ENCODE peak calls at places on chromosomes 11 and 22, in four cellular contexts. G, K, A and P are unnamed samples.

GRCh38 chr22:29343313-29343805 is 27.9 kb upstream of the RASL10A start:
- DNase-seq in G (peak; percentile 81), K (no peak), A (no peak), P (no peak)

GRCh38 chr11:88016392-88017020 is 158.7 kb downstream of the RAB38 start:
- DNase-seq in G (no peak), K (peak; percentile 23), A (peak; percentile 36), P (peak; percentile 28)

GRCh38 chr22:50687829-50688228 is 15.2 kb downstream of the SHANK3 start:
- DNase-seq in G (peak; percentile 49), K (no peak), A (no peak), P (peak; percentile 42)

GRCh38 chr11:77175021-77175842 is 47.2 kb downstream of the MYO7A start:
- DNase-seq in G (peak; percentile 70), K (no peak), A (no peak), P (peak; percentile 34)

GRCh38 chr11:6693342-6694228 is 10.4 kb upstream of the MRPL17 start:
- DNase-seq in G (no peak), K (peak; percentile 23), A (no peak), P (no peak)

GRCh38 chr11:111977141-111978027 is 40.2 kb downstream of the DIXDC1 start:
- DNase-seq in G (peak; percentile 86), K (no peak), A (peak; percentile 70), P (peak; percentile 76)

GRCh38 chr11:117045196-117045595 is 53.0 kb downstream of the SIK3 start:
- DNase-seq in G (no peak), K (no peak), A (no peak), P (no peak)

GRCh38 chr11:59849129-59849528 is 3.8 kb upstream of the CBLIF start:
- DNase-seq in G (no peak), K (no peak), A (no peak), P (no peak)

GRCh38 chr11:134866981-134867675 is 455.1 kb upstream of the B3GAT1 start:
- DNase-seq in G (no peak), K (no peak), A (no peak), P (no peak)

GRCh38 chr11:613369-613968 is 2.3 kb downstream of the IRF7 start:
- DNase-seq in G (peak; percentile 73), K (peak; percentile 85), A (no peak), P (no peak)

GRCh38 chr22:27435839-27436581 is 365.5 kb downstream of the MN1 start:
- DNase-seq in G (peak; percentile 83), K (no peak), A (peak; percentile 74), P (peak; percentile 68)

GRCh38 chr11:80136991-80137390 is 696.2 kb upstream of the TENM4 start:
- DNase-seq in G (no peak), K (no peak), A (no peak), P (no peak)

GRCh38 chr11:16110862-16111261 is 245.5 kb downstream of the SOX6 start:
- DNase-seq in G (no peak), K (no peak), A (no peak), P (no peak)

GRCh38 chr11:15903246-15903645 is 453.1 kb downstream of the SOX6 start:
- DNase-seq in G (no peak), K (no peak), A (no peak), P (no peak)

GRCh38 chr11:67267188-67268035 is 1.1 kb downstream of the GRK2 start:
- DNase-seq in G (peak; percentile 69), K (no peak), A (peak; percentile 46), P (peak; percentile 63)

GRCh38 chr22:38120359-38121110 is 10.1 kb upstream of the BAIAP2L2 start:
- DNase-seq in G (peak; percentile 43), K (no peak), A (no peak), P (no peak)

GRCh38 chr11:117925198-117925925 is 3.8 kb downstream of the TMPRSS13 start:
- DNase-seq in G (no peak), K (no peak), A (no peak), P (no peak)

GRCh38 chr11:74297484-74297883 is 14.0 kb downstream of the P4HA3 start:
- DNase-seq in G (no peak), K (no peak), A (no peak), P (no peak)

GRCh38 chr22:48422900-48423480 is 1404.7 kb downstream of the BRD1 start:
- DNase-seq in G (no peak), K (no peak), A (no peak), P (no peak)

GRCh38 chr11:69173925-69174591 is 18.3 kb downstream of the SMIM38 start:
- DNase-seq in G (no peak), K (no peak), A (no peak), P (no peak)

GRCh38 chr11:5626191-5626590 is 1.4 kb downstream of the TRIM34 start:
- DNase-seq in G (no peak), K (no peak), A (no peak), P (no peak)

GRCh38 chr11:2517386-2518064 is 72.7 kb downstream of the KCNQ1 start:
- DNase-seq in G (peak; percentile 40), K (no peak), A (peak; percentile 9), P (no peak)

GRCh38 chr11:88414981-88415391 is 77.5 kb upstream of the CTSC start:
- DNase-seq in G (no peak), K (no peak), A (no peak), P (no peak)

GRCh38 chr22:46763051-46763705 is 728 bp downstream of the TBC1D22A start:
- DNase-seq in G (peak; percentile 74), K (no peak), A (no peak), P (peak; percentile 82)

GRCh38 chr11:101715281-101715680 is 131.5 kb upstream of the TRPC6 start:
- DNase-seq in G (no peak), K (no peak), A (no peak), P (no peak)

GRCh38 chr11:12246169-12246568 is 131.2 kb upstream of the PARVA start:
- DNase-seq in G (no peak), K (no peak), A (no peak), P (no peak)

DNA sequence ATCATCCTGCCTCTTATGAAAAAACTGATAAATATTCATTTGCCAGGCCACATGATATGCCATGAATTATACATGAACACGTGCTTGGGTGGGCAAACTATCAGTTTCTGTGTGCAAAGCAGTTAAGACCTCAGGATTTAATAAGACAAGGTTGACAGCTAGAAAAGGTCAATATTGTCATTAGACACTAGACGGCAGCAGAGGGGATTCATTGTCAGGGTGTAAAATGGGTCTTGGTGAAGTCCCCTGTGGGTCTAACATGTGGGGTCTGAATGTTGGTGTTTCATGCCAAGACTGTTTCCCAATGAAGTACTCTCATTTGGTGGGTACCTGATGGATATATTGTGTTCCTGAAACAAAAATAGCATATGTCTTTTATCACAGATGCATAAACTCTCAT is 111.9 kb downstream of the MYO18B start:
- DNase-seq in G (no peak), K (no peak), A (no peak), P (no peak)
- TF ChIP-seq CTCF in G (no peak), K (no peak), A (no peak), P (no peak)

GRCh38 chr22:42803454-42803853 is 53.6 kb downstream of the ARFGAP3 start:
- DNase-seq in G (no peak), K (no peak), A (no peak), P (peak; percentile 79)
- H3K27ac ChIP-seq in G (peak overlapping the region; percentile 20), K (no peak overlapping the region), A (no peak overlapping the region), P (peak overlapping the region; percentile 30)

GRCh38 chr22:41050873-41051272 is 41.5 kb upstream of the EP300 start:
- DNase-seq in G (no peak), K (no peak), A (no peak), P (no peak)
- TF ChIP-seq CTCF in G (no peak), K (no peak), A (no peak), P (no peak)

DNA sequence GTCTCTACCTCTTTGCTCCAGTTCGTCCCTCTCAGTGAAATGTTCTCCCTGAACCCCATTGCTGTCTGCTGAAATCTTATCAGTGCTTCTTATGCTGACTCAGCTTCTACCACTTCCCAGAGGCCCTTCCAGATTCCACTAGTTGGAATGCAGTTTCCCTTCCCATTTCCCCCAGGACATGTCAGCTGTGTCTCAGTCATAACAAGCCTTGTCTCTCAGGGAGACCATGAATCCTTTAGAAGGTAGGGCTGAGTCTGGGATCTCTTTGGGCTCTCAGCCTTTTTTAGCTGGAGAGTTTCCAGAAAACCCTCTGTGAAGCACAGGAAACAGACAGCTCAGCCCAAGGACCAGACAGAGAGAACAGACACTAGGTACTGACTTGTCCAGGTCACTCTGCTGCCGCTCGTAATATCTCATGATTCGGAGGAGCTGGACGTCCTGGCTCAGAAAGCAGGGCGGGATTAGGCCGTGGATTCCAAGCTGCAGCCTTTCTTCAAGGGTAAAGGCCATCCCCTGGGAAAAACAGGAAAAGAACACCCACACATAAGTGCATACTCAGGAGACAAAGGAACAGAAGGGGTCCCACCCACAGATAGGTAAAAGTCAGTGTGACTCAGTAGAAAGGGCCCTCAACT is 113.0 kb downstream of the ME3 start:
- DNase-seq in G (no peak), K (no peak), A (peak; percentile 57), P (no peak)
- H3K27ac ChIP-seq in G (peak overlapping the region; percentile 64), K (no peak overlapping the region), A (peak overlapping the region; percentile 13), P (peak overlapping the region; percentile 62)

GRCh38 chr11:64518928-64519327 is 72.1 kb upstream of the SLC22A12 start:
- DNase-seq in G (no peak), K (no peak), A (no peak), P (no peak)

GRCh38 chr11:64520013-64520412 is 71.0 kb upstream of the SLC22A12 start:
- DNase-seq in G (no peak), K (no peak), A (no peak), P (no peak)

GRCh38 chr11:64514596-64514995 is 76.4 kb upstream of the SLC22A12 start:
- DNase-seq in G (no peak), K (no peak), A (no peak), P (no peak)

GRCh38 chr11:64519541-64519940 is 71.5 kb upstream of the SLC22A12 start:
- DNase-seq in G (no peak), K (no peak), A (no peak), P (no peak)

GRCh38 chr11:64516226-64516625 is 74.8 kb upstream of the SLC22A12 start:
- DNase-seq in G (no peak), K (no peak), A (no peak), P (no peak)
- TF ChIP-seq CTCF in G (no peak), K (no peak), A (no peak), P (no peak)

GRCh38 chr11:96259053-96259837 is 83.8 kb downstream of the MAML2 start:
- DNase-seq in G (no peak), K (no peak), A (no peak), P (no peak)

GRCh38 chr11:96257036-96257435 is 86.0 kb downstream of the MAML2 start:
- DNase-seq in G (no peak), K (no peak), A (no peak), P (no peak)

GRCh38 chr11:96256604-96257003 is 86.4 kb downstream of the MAML2 start:
- DNase-seq in G (no peak), K (no peak), A (no peak), P (no peak)

GRCh38 chr11:96260067-96260511 is 82.9 kb downstream of the MAML2 start:
- DNase-seq in G (no peak), K (no peak), A (no peak), P (no peak)

GRCh38 chr11:96257972-96258951 is 84.7 kb downstream of the MAML2 start:
- DNase-seq in G (no peak), K (peak; percentile 34), A (no peak), P (no peak)
- H3K27ac ChIP-seq in G (peak overlapping the region; percentile 31), K (peak overlapping the region; percentile 91), A (no peak overlapping the region), P (peak overlapping the region; percentile 46)

GRCh38 chr11:83087035-83087434 is 15.3 kb upstream of the RAB30 start:
- DNase-seq in G (no peak), K (no peak), A (no peak), P (no peak)
- TF ChIP-seq CTCF in G (no peak), K (peak; percentile 30), A (no peak), P (peak; percentile 26)